ENCODE peak calls at places on chromosome 18, in six cellular contexts. V, K, X, Q, U and A are unnamed samples.

GRCh38 chr18:9614401-9615279 is at the start of gene PPP4R1:
- DNase-seq in V (peak; percentile 87), K (peak; percentile 50), X (peak; percentile 86), Q (peak; percentile 89), U (peak; percentile 89), A (peak; percentile 55)

GRCh38 chr18:62388855-62389760 is 64.0 kb downstream of the TNFRSF11A start:
- DNase-seq in V (no peak), K (no peak), X (no peak), Q (no peak), U (no peak), A (no peak)

GRCh38 chr18:4068552-4069158 is 386.5 kb downstream of the DLGAP1 start:
- DNase-seq in V (peak; percentile 12), K (no peak), X (no peak), Q (peak; percentile 81), U (peak; percentile 69), A (peak; percentile 1)

GRCh38 chr18:46322941-46323340 is 218.8 kb downstream of the HAUS1 start:
- DNase-seq in V (no peak), K (no peak), X (no peak), Q (no peak), U (no peak), A (no peak)

GRCh38 chr18:55588001-55588875 is at the start of gene TCF4:
- DNase-seq in V (peak; percentile 72), K (no peak), X (peak; percentile 66), Q (peak; percentile 73), U (peak; percentile 86), A (no peak)

GRCh38 chr18:35278969-35279368 is 11.1 kb downstream of the ZSCAN30 start:
- DNase-seq in V (no peak), K (no peak), X (no peak), Q (no peak), U (no peak), A (no peak)

GRCh38 chr18:5175378-5175777 is 21.7 kb downstream of the AKAIN1 start:
- DNase-seq in V (no peak), K (no peak), X (no peak), Q (no peak), U (no peak), A (no peak)

GRCh38 chr18:9426753-9427152 is 48.6 kb upstream of the RALBP1 start:
- DNase-seq in V (no peak), K (no peak), X (no peak), Q (no peak), U (no peak), A (no peak)

GRCh38 chr18:45652703-45653490 is 37.6 kb downstream of the SLC14A2 start:
- DNase-seq in V (no peak), K (no peak), X (no peak), Q (no peak), U (no peak), A (no peak)

GRCh38 chr18:4181882-4182568 is 273.1 kb downstream of the DLGAP1 start:
- DNase-seq in V (no peak), K (no peak), X (no peak), Q (peak; percentile 86), U (peak; percentile 38), A (no peak)

GRCh38 chr18:26181343-26181826 is 44.9 kb upstream of the TAF4B start:
- DNase-seq in V (no peak), K (no peak), X (no peak), Q (no peak), U (no peak), A (no peak)

GRCh38 chr18:21682276-21683051 is 22.1 kb downstream of the ABHD3 start:
- DNase-seq in V (no peak), K (no peak), X (no peak), Q (peak; percentile 24), U (no peak), A (no peak)

GRCh38 chr18:41771971-41772370 is 183.1 kb upstream of the PIK3C3 start:
- DNase-seq in V (no peak), K (no peak), X (no peak), Q (no peak), U (no peak), A (no peak)

GRCh38 chr18:8140841-8141501 is 468.3 kb upstream of the RAB12 start:
- DNase-seq in V (peak; percentile 27), K (no peak), X (peak; percentile 68), Q (peak; percentile 4), U (no peak), A (no peak)

GRCh38 chr18:75625966-75626365 is 198.5 kb upstream of the SMIM21 start:
- DNase-seq in V (no peak), K (no peak), X (no peak), Q (no peak), U (no peak), A (no peak)

GRCh38 chr18:77131100-77131651 is 1.4 kb downstream of the MBP start:
- DNase-seq in V (peak; percentile 65), K (no peak), X (peak; percentile 61), Q (peak; percentile 42), U (no peak), A (no peak)

GRCh38 chr18:80009661-80010550 is 21.5 kb upstream of the TXNL4A start:
- DNase-seq in V (peak; percentile 81), K (peak; percentile 84), X (peak; percentile 79), Q (no peak), U (no peak), A (no peak)

GRCh38 chr18:63949068-63949737 is at the start of gene HMSD:
- DNase-seq in V (peak; percentile 23), K (no peak), X (peak; percentile 34), Q (peak; percentile 83), U (peak; percentile 62), A (peak; percentile 34)

GRCh38 chr18:28080876-28081300 is 96.0 kb downstream of the CDH2 start:
- DNase-seq in V (no peak), K (no peak), X (no peak), Q (no peak), U (no peak), A (no peak)

GRCh38 chr18:27750014-27750413 is 426.9 kb downstream of the CDH2 start:
- DNase-seq in V (no peak), K (no peak), X (no peak), Q (peak; percentile 92), U (peak; percentile 86), A (no peak)

GRCh38 chr18:62631173-62631572 is 84.2 kb upstream of the PHLPP1 start:
- DNase-seq in V (no peak), K (no peak), X (no peak), Q (no peak), U (no peak), A (no peak)

GRCh38 chr18:56789004-56789888 is 138.1 kb downstream of the WDR7 start:
- DNase-seq in V (peak; percentile 73), K (no peak), X (no peak), Q (peak; percentile 81), U (peak; percentile 32), A (no peak)

GRCh38 chr18:62715829-62716678 is 713 bp downstream of the PHLPP1 start:
- DNase-seq in V (peak; percentile 39), K (peak; percentile 53), X (peak; percentile 59), Q (peak; percentile 41), U (peak; percentile 71), A (peak; percentile 40)

GRCh38 chr18:61025596-61025995 is 307.6 kb upstream of the CDH20 start:
- DNase-seq in V (no peak), K (no peak), X (no peak), Q (no peak), U (no peak), A (no peak)

GRCh38 chr18:63260075-63260754 is 59.4 kb downstream of the BCL2 start:
- DNase-seq in V (no peak), K (no peak), X (no peak), Q (no peak), U (no peak), A (no peak)

DNA sequence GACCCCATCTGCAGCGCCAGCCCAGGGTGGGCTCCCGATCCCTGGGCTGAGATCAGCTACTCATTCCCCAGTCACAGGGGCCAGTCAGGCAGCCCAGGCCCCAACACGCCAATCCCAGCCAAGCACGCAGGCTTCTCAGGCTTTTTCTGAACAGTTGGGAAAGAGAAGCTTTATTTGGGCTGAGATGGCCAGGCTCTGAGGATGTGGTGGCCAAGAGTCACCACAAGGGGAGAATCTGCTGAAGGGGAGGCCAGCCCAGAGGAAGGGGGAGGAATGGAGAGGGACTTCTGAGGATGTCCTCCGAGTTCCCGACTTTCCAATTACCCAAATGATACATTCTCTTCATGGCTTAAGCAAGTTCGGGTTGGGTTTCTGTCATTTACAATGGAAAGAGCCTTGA is 2.8 kb upstream of the DIPK1C start:
- DNase-seq in V (peak; percentile 25), K (no peak), X (no peak), Q (peak; percentile 83), U (no peak), A (no peak)
- H3K27me3 ChIP-seq in V (no peaks in the 10 kb centered on the region), K (peaks cover 3% of the 10 kb centered on the region), X (peaks cover 54% of the 10 kb centered on the region), Q (peaks cover 48% of the 10 kb centered on the region), U (peaks cover 57% of the 10 kb centered on the region), A (peaks cover 23% of the 10 kb centered on the region)

GRCh38 chr18:50266248-50266704 is at the start of gene CFAP53:
- DNase-seq in V (peak; percentile 94), K (peak; percentile 81), X (peak; percentile 93), Q (peak; percentile 96), U (peak; percentile 94), A (peak; percentile 76)

GRCh38 chr18:50262977-50263376 is 3.3 kb downstream of the CFAP53 start:
- DNase-seq in V (no peak), K (no peak), X (no peak), Q (no peak), U (no peak), A (no peak)

GRCh38 chr18:50272593-50272992 is 6.3 kb upstream of the CFAP53 start:
- DNase-seq in V (no peak), K (no peak), X (no peak), Q (no peak), U (no peak), A (no peak)

GRCh38 chr18:50273203-50274043 is 7.1 kb upstream of the CFAP53 start:
- DNase-seq in V (no peak), K (no peak), X (no peak), Q (no peak), U (no peak), A (no peak)

DNA sequence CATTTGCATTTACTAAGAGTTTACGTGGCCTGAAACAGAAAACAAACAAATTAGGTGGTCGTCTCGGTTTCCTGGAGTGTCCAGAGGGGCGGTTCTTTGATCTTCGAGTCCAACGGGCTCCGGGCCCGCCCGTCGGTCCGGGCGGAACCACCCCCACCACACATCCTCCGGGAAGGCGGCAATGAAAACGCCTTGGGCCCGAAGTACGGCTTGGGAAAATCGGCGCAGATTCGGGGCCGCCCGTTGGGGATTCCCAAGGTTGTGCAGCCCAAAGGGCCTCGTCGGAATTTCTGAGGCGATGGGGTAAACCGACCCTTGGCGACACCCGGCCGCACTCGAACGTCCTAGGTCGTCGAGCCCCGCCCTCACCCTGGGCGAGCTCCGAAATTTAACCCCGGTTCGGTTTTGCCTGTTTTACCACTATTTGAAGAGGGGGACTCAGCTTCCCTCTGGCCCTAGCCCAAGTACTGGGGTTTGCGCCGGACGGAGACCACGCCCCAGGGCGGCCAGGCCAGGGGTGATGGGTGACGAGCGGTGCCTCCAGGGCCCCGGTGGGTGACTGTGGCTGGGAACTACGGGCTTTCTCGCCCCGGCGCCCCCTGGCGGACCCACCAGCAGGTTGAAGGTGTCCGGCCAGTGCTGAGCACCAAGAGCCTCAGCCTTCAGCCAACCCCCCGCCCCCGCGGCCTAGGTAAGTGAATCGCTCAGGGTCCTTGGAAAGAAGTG is 1.9 kb upstream of the CFAP53 start:
- DNase-seq in V (peak; percentile 83), K (peak; percentile 67), X (peak; percentile 79), Q (peak; percentile 97), U (peak; percentile 68), A (peak; percentile 64)
- H3K27ac ChIP-seq in V (peak overlapping the region; percentile 57), K (peak overlapping the region; percentile 80), X (peak overlapping the region; percentile 69), Q (peak overlapping the region; percentile 67), U (no peak overlapping the region), A (peak overlapping the region; percentile 26)

GRCh38 chr18:49201464-49201863 is 250.7 kb upstream of the SMAD7 start:
- DNase-seq in V (no peak), K (no peak), X (no peak), Q (no peak), U (no peak), A (no peak)
- H3K4me3 ChIP-seq in V (no peak overlapping the region), K (no peak overlapping the region), X (no peak overlapping the region), Q (no peak overlapping the region), U (no peak overlapping the region), A (no peak overlapping the region)

GRCh38 chr18:11025270-11025669 is 124.1 kb downstream of the PIEZO2 start:
- DNase-seq in V (no peak), K (no peak), X (no peak), Q (no peak), U (no peak), A (no peak)
- H3K27me3 ChIP-seq in V (no peaks in the 10 kb centered on the region), K (no peaks in the 10 kb centered on the region), X (no peaks in the 10 kb centered on the region), Q (no peaks in the 10 kb centered on the region), U (no peaks in the 10 kb centered on the region), A (no peaks in the 10 kb centered on the region)